ENCODE peak calls at places on chromosomes 6 and 20, in nine cellular contexts. H, R, T, D, I, E, V, J and Z are unnamed samples.

GRCh38 chr6:128070406-128070805 is 169.5 kb upstream of the THEMIS start:
- DNase-seq in H (no peak), R (peak; percentile 37), T (peak; percentile 62), D (no peak), I (peak; percentile 16), E (no peak), V (no peak), J (peak; percentile 57), Z (peak; percentile 20)

GRCh38 chr6:142378138-142378875 is 76.5 kb downstream of the ADGRG6 start:
- DNase-seq in H (no peak), R (peak; percentile 88), T (peak; percentile 89), D (no peak), I (peak; percentile 66), E (peak; percentile 36), V (no peak), J (peak; percentile 80), Z (peak; percentile 57)

GRCh38 chr6:155498370-155498769 is 42.7 kb upstream of the NOX3 start:
- DNase-seq in H (no peak), R (no peak), T (peak; percentile 39), D (no peak), I (peak; percentile 59), E (no peak), V (no peak), J (peak; percentile 39), Z (no peak)

GRCh38 chr6:140623498-140623897 is 1249.0 kb upstream of the CITED2 start:
- DNase-seq in H (no peak), R (peak; percentile 87), T (peak; percentile 93), D (no peak), I (peak; percentile 91), E (peak; percentile 77), V (no peak), J (peak; percentile 73), Z (peak; percentile 90)

GRCh38 chr6:465531-466348 is 74.2 kb downstream of the IRF4 start:
- DNase-seq in H (no peak), R (no peak), T (no peak), D (no peak), I (no peak), E (no peak), V (no peak), J (no peak), Z (no peak)

GRCh38 chr6:38901802-38902522 is 146.6 kb upstream of the GLP1R start:
- DNase-seq in H (no peak), R (no peak), T (no peak), D (no peak), I (no peak), E (no peak), V (no peak), J (no peak), Z (no peak)

GRCh38 chr20:38692436-38693411 is 31.6 kb upstream of the SLC32A1 start:
- DNase-seq in H (no peak), R (peak; percentile 49), T (peak; percentile 64), D (peak; percentile 20), I (peak; percentile 82), E (peak; percentile 52), V (no peak), J (peak; percentile 82), Z (peak; percentile 71)

GRCh38 chr20:23048283-23049200 is 930 bp downstream of the THBD start:
- DNase-seq in H (no peak), R (peak; percentile 50), T (peak; percentile 1), D (peak; percentile 70), I (peak; percentile 65), E (peak; percentile 4), V (peak; percentile 91), J (peak; percentile 43), Z (peak; percentile 47)

GRCh38 chr6:36639171-36639808 is 39.2 kb upstream of the CDKN1A start:
- DNase-seq in H (no peak), R (no peak), T (no peak), D (no peak), I (no peak), E (no peak), V (no peak), J (no peak), Z (no peak)

GRCh38 chr6:36638579-36638978 is 39.9 kb upstream of the CDKN1A start:
- DNase-seq in H (no peak), R (no peak), T (no peak), D (no peak), I (no peak), E (no peak), V (no peak), J (no peak), Z (no peak)

GRCh38 chr6:36641543-36641942 is 37.0 kb upstream of the CDKN1A start:
- DNase-seq in H (no peak), R (no peak), T (no peak), D (no peak), I (no peak), E (no peak), V (no peak), J (no peak), Z (no peak)

GRCh38 chr6:36643967-36644366 is 34.5 kb upstream of the CDKN1A start:
- DNase-seq in H (no peak), R (no peak), T (no peak), D (no peak), I (no peak), E (no peak), V (no peak), J (no peak), Z (no peak)

GRCh38 chr6:36642913-36643817 is 35.3 kb upstream of the CDKN1A start:
- DNase-seq in H (no peak), R (peak; percentile 87), T (peak; percentile 90), D (peak; percentile 67), I (peak; percentile 94), E (peak; percentile 61), V (peak; percentile 94), J (peak; percentile 56), Z (peak; percentile 77)
- H3K4me3 ChIP-seq in H (no peak overlapping the region), R (no peak overlapping the region), T (no peak overlapping the region), D (no peak overlapping the region), I (no peak overlapping the region), E (no peak overlapping the region), V (no peak overlapping the region), J (no peak overlapping the region), Z (no peak overlapping the region)

GRCh38 chr6:70099732-70100131 is 203.2 kb downstream of the COL9A1 start:
- DNase-seq in H (no peak), R (no peak), T (no peak), D (no peak), I (no peak), E (no peak), V (no peak), J (no peak), Z (no peak)

GRCh38 chr6:70108230-70108629 is 194.7 kb downstream of the COL9A1 start:
- DNase-seq in H (peak; percentile 21), R (peak; percentile 35), T (peak; percentile 35), D (no peak), I (peak; percentile 64), E (no peak), V (no peak), J (peak; percentile 66), Z (peak; percentile 72)

DNA sequence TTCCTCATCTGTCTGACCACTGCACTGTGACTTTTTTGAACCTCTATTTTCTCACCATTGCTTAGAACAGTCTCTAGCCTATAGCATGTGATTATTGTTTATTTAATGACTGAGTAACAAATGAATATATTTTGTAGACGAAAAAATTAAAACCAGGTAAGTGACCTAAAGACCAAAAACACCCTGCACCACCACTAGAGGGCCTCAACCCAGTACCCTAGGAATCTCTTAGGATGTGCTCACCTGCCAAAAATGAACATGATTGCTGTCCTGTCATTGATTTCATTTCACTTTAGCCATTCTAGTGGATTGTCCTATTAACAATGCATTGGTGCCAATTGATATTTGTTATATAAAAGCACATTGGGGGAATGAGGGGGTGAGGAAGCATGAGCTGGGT is 199.1 kb downstream of the COL9A1 start:
- DNase-seq in H (no peak), R (no peak), T (no peak), D (no peak), I (no peak), E (no peak), V (no peak), J (peak; percentile 14), Z (no peak)
- TF ChIP-seq CTCF in H (no peak), R (peak; percentile 50), T (peak; percentile 30), D (no peak), I (peak; percentile 59), E (peak; percentile 61), V (no peak), J (peak; percentile 64), Z (peak; percentile 51)

DNA sequence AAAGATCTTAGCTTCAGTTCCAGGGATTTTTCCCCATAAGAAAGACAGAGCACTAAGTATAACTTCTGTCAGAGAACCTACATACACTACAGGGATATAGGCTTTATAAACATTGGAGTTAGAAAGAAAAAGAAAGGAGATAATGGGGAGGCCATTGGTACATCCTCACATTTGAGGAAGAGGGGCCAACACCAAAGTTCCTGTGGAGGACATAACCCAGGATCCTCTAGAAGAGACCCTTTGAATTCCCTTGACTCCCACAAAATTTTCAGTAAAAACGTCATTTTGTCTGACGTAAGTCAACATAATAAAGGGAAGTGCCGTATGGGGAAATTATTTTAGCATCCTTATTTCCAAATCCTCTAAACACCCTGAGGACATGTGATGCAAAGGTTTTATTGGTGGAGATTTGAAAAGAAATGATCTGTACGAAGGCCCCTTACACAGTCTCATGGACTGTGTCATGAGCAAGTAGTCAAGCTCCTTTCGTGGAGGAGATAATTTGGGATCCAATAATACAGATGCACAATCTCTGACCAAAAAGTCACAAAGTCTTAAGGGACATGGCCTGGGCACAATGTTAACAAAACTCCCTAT is 33.2 kb downstream of the HLA-DRA start:
- DNase-seq in H (no peak), R (no peak), T (no peak), D (no peak), I (no peak), E (no peak), V (no peak), J (no peak), Z (no peak)
- H3K4me3 ChIP-seq in H (peak overlapping the region; percentile 39), R (no peak overlapping the region), T (no peak overlapping the region), D (no peak overlapping the region), I (no peak overlapping the region), E (no peak overlapping the region), V (no peak overlapping the region), J (no peak overlapping the region), Z (no peak overlapping the region)

GRCh38 chr20:50717974-50718761 is 13.2 kb upstream of the PARD6B start:
- DNase-seq in H (no peak), R (no peak), T (no peak), D (no peak), I (peak; percentile 55), E (no peak), V (peak; percentile 77), J (peak; percentile 62), Z (peak; percentile 45)

GRCh38 chr20:50722466-50723155 is 8.8 kb upstream of the PARD6B start:
- DNase-seq in H (no peak), R (no peak), T (no peak), D (no peak), I (no peak), E (no peak), V (peak; percentile 59), J (no peak), Z (no peak)

GRCh38 chr20:50721881-50722281 is 9.5 kb upstream of the PARD6B start:
- DNase-seq in H (no peak), R (peak; percentile 10), T (no peak), D (peak; percentile 48), I (peak; percentile 65), E (no peak), V (peak; percentile 85), J (peak; percentile 60), Z (peak; percentile 45)

GRCh38 chr20:50719328-50719727 is 12.1 kb upstream of the PARD6B start:
- DNase-seq in H (no peak), R (no peak), T (no peak), D (no peak), I (no peak), E (no peak), V (no peak), J (no peak), Z (no peak)

DNA sequence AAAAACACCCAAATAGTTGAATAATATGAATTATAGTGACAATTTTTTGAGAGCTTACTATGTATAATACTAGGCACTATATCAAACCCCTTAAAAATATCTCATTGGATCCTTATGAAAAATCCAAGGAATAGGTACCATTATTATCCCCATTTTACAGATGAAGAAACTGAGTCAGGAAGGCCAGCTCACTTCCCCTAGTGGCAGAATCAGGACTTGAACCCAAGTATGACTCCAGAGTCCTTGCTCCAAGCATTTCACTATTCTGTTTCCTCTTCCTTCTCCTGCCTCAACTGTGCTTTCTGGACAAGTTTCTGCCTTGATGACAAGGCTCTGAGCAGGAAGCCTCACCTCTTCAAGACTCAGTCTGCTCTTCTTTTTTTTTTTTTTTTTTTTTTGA is 10.8 kb upstream of the PARD6B start:
- DNase-seq in H (no peak), R (no peak), T (no peak), D (no peak), I (no peak), E (no peak), V (no peak), J (no peak), Z (no peak)
- TF ChIP-seq CTCF in H (no peak), R (no peak), T (no peak), D (no peak), I (no peak), E (no peak), V (no peak), J (no peak), Z (no peak)